ENCODE peak calls at places on chromosomes 3 and 15, in eight cellular contexts. One of them, this sample, is unnamed.

GRCh38 chr3:187594272-187594671 is 75.9 kb downstream of the SST start:
- DNase-seq in CD8-positive, alpha-beta T cell: no peak
- DNase-seq in IMR-90: no peak
- DNase-seq in BE2C: no peak
- DNase-seq in GM10248: no peak
- DNase-seq in tibial artery: no peak
- DNase-seq in uterus: no peak
- DNase-seq in AG09319: no peak
- DNase-seq in this sample: no peak

GRCh38 chr3:131795382-131796085 is 239.3 kb downstream of the CPNE4 start:
- DNase-seq in CD8-positive, alpha-beta T cell: no peak
- DNase-seq in IMR-90: no peak
- DNase-seq in BE2C: peak
- DNase-seq in GM10248: no peak
- DNase-seq in tibial artery: no peak
- DNase-seq in uterus: no peak
- DNase-seq in AG09319: no peak
- DNase-seq in this sample: no peak

GRCh38 chr3:46913644-46914043 is 36.1 kb downstream of the PTH1R start:
- DNase-seq in CD8-positive, alpha-beta T cell: no peak
- DNase-seq in IMR-90: peak
- DNase-seq in BE2C: peak
- DNase-seq in GM10248: no peak
- DNase-seq in tibial artery: peak
- DNase-seq in uterus: peak
- DNase-seq in AG09319: no peak
- DNase-seq in this sample: peak

GRCh38 chr3:46619845-46620778 is 7.8 kb downstream of the FAM240A start:
- DNase-seq in CD8-positive, alpha-beta T cell: no peak
- DNase-seq in IMR-90: no peak
- DNase-seq in BE2C: peak
- DNase-seq in GM10248: no peak
- DNase-seq in tibial artery: no peak
- DNase-seq in uterus: no peak
- DNase-seq in AG09319: no peak
- DNase-seq in this sample: peak

GRCh38 chr3:81684739-81685395 is 76.6 kb downstream of the GBE1 start:
- DNase-seq in CD8-positive, alpha-beta T cell: no peak
- DNase-seq in IMR-90: peak
- DNase-seq in BE2C: no peak
- DNase-seq in GM10248: no peak
- DNase-seq in tibial artery: no peak
- DNase-seq in uterus: no peak
- DNase-seq in AG09319: no peak
- DNase-seq in this sample: no peak

GRCh38 chr3:144142151-144142855 is 170.7 kb downstream of the DIPK2A start:
- DNase-seq in CD8-positive, alpha-beta T cell: no peak
- DNase-seq in IMR-90: peak
- DNase-seq in BE2C: no peak
- DNase-seq in GM10248: no peak
- DNase-seq in tibial artery: no peak
- DNase-seq in uterus: peak
- DNase-seq in AG09319: peak
- DNase-seq in this sample: no peak

GRCh38 chr15:85563328-85563727 is 182.9 kb downstream of the AKAP13 start:
- DNase-seq in CD8-positive, alpha-beta T cell: no peak
- DNase-seq in IMR-90: peak
- DNase-seq in BE2C: no peak
- DNase-seq in GM10248: no peak
- DNase-seq in tibial artery: no peak
- DNase-seq in uterus: no peak
- DNase-seq in AG09319: no peak
- DNase-seq in this sample: peak

GRCh38 chr15:57223345-57223744 is 153.0 kb upstream of the CGNL1 start:
- DNase-seq in CD8-positive, alpha-beta T cell: no peak
- DNase-seq in IMR-90: no peak
- DNase-seq in BE2C: no peak
- DNase-seq in GM10248: no peak
- DNase-seq in tibial artery: no peak
- DNase-seq in uterus: no peak
- DNase-seq in AG09319: no peak
- DNase-seq in this sample: no peak

GRCh38 chr3:126342991-126343661 is 14.1 kb downstream of the KLF15 start:
- DNase-seq in CD8-positive, alpha-beta T cell: no peak
- DNase-seq in IMR-90: peak
- DNase-seq in BE2C: peak
- DNase-seq in GM10248: no peak
- DNase-seq in tibial artery: peak
- DNase-seq in uterus: peak
- DNase-seq in AG09319: no peak
- DNase-seq in this sample: no peak

GRCh38 chr15:78075490-78076230 is 1.9 kb downstream of the TBC1D2B start:
- DNase-seq in CD8-positive, alpha-beta T cell: no peak
- DNase-seq in IMR-90: peak
- DNase-seq in BE2C: peak
- DNase-seq in GM10248: no peak
- DNase-seq in tibial artery: peak
- DNase-seq in uterus: peak
- DNase-seq in AG09319: no peak
- DNase-seq in this sample: peak

GRCh38 chr3:33884204-33884561 is 85.8 kb downstream of the PDCD6IP start:
- DNase-seq in CD8-positive, alpha-beta T cell: no peak
- DNase-seq in IMR-90: no peak
- DNase-seq in BE2C: no peak
- DNase-seq in GM10248: no peak
- DNase-seq in tibial artery: no peak
- DNase-seq in uterus: peak
- DNase-seq in AG09319: no peak
- DNase-seq in this sample: no peak
- TF ChIP-seq CTCF in CD8-positive, alpha-beta T cell: no peak
- TF ChIP-seq CTCF in IMR-90: peak
- TF ChIP-seq CTCF in BE2C: no peak
- TF ChIP-seq CTCF in GM10248: no peak
- TF ChIP-seq CTCF in tibial artery: no peak
- TF ChIP-seq CTCF in uterus: peak
- TF ChIP-seq CTCF in AG09319: no peak
- TF ChIP-seq CTCF in this sample: no peak

DNA sequence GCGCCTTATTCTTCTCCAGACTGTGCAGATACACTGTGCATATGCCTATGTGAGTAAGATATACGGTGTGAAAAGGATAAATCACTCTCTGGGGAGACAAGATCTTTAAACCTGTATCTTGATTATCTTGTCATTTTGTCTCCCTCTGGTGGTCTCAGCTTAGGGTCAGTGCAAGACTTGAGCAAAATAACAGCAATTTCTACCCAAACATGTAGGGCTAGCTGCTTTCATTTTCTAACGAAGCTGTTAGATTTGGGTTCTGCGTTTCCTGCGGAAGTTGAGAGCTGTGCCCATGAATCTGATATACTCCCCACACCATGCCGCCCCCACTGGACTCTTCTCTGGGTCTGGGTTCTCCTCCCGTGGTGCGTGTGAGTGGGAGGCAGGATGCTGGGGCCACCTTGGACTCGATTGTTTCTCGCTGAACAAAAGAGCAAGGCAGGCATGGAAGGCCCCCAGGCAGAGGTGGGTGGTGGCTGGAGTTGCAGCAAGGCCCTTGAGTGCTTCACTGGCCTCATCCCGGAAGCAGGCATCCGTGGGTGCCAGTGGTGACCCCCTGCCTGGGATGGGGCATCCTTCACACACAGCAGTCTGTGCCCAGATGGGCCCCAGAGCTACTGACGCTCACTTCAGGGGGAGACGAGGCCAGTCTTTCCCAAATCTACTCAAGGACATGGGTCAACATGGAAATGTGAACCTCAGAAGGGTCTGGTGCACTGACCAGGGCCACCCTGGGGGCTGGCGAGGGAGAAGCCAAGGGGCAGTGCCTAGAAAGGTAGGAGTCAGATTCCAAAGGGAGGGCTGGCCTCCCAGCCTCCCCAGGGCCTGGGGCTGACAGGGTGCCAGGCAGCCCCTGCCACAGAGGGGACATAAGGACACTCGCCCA is 179.6 kb downstream of the NSMCE3 start:
- DNase-seq in CD8-positive, alpha-beta T cell: peak
- DNase-seq in IMR-90: peak
- DNase-seq in BE2C: no peak
- DNase-seq in GM10248: no peak
- DNase-seq in tibial artery: peak
- DNase-seq in uterus: no peak
- DNase-seq in AG09319: no peak
- DNase-seq in this sample: no peak
- TF ChIP-seq CTCF in CD8-positive, alpha-beta T cell: no peak
- TF ChIP-seq CTCF in IMR-90: peak
- TF ChIP-seq CTCF in BE2C: no peak
- TF ChIP-seq CTCF in GM10248: no peak
- TF ChIP-seq CTCF in tibial artery: no peak
- TF ChIP-seq CTCF in uterus: no peak
- TF ChIP-seq CTCF in AG09319: peak
- TF ChIP-seq CTCF in this sample: no peak

GRCh38 chr3:63922800-63923199 is 10.6 kb upstream of the SCAANT1 start:
- DNase-seq in CD8-positive, alpha-beta T cell: no peak
- DNase-seq in IMR-90: no peak
- DNase-seq in BE2C: no peak
- DNase-seq in GM10248: no peak
- DNase-seq in tibial artery: no peak
- DNase-seq in uterus: no peak
- DNase-seq in AG09319: no peak
- DNase-seq in this sample: no peak

GRCh38 chr3:63920001-63920400 is 7.8 kb upstream of the SCAANT1 start:
- DNase-seq in CD8-positive, alpha-beta T cell: no peak
- DNase-seq in IMR-90: no peak
- DNase-seq in BE2C: no peak
- DNase-seq in GM10248: no peak
- DNase-seq in tibial artery: no peak
- DNase-seq in uterus: no peak
- DNase-seq in AG09319: no peak
- DNase-seq in this sample: no peak

GRCh38 chr3:63918321-63918720 is 6.1 kb upstream of the SCAANT1 start:
- DNase-seq in CD8-positive, alpha-beta T cell: no peak
- DNase-seq in IMR-90: peak
- DNase-seq in BE2C: no peak
- DNase-seq in GM10248: no peak
- DNase-seq in tibial artery: no peak
- DNase-seq in uterus: no peak
- DNase-seq in AG09319: no peak
- DNase-seq in this sample: no peak

GRCh38 chr3:63927623-63928280 is 15.6 kb upstream of the SCAANT1 start:
- DNase-seq in CD8-positive, alpha-beta T cell: no peak
- DNase-seq in IMR-90: peak
- DNase-seq in BE2C: no peak
- DNase-seq in GM10248: peak
- DNase-seq in tibial artery: no peak
- DNase-seq in uterus: no peak
- DNase-seq in AG09319: no peak
- DNase-seq in this sample: no peak

DNA sequence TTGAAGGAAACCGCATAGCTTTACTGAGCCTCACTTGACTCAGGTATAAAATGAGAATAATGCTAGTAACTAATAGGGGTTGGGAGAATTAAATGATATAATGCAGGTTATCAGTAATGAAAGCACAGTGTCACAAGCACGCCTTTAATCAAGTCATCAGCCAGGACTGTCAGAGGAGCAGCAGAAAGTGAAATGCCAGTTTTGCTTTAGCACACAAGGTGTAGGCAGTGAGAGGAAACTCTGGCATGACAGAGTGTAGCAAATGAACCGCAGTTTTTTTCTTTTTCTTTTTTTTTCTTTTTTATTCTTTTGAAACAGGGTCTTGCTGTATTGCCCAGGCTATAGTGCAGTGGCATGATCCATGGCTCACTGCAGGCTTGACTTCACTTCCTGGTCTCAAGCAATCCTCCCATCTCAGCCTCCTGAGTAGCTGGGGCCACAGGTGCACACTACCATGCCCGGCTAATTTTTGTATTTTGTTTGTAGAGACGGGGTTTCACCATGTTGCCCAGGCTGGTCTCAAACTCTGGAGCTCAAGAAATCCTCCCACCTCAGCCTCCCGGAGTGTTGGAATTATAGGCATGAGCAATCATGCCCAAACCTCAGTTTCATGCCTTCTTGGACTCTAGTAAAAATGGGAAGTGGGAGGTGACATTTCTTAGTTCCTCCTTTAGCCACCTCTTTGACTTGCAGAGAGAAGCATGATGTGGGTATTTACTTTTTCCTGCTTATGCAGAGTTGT is 9.7 kb upstream of the SCAANT1 start:
- DNase-seq in CD8-positive, alpha-beta T cell: no peak
- DNase-seq in IMR-90: no peak
- DNase-seq in BE2C: no peak
- DNase-seq in GM10248: peak
- DNase-seq in tibial artery: no peak
- DNase-seq in uterus: no peak
- DNase-seq in AG09319: no peak
- DNase-seq in this sample: no peak
- TF ChIP-seq CTCF in CD8-positive, alpha-beta T cell: no peak
- TF ChIP-seq CTCF in IMR-90: no peak
- TF ChIP-seq CTCF in BE2C: no peak
- TF ChIP-seq CTCF in GM10248: no peak
- TF ChIP-seq CTCF in tibial artery: no peak
- TF ChIP-seq CTCF in uterus: no peak
- TF ChIP-seq CTCF in AG09319: no peak
- TF ChIP-seq CTCF in this sample: no peak

GRCh38 chr3:43539321-43539720 is 82.5 kb downstream of the ANO10 start:
- DNase-seq in CD8-positive, alpha-beta T cell: no peak
- DNase-seq in IMR-90: no peak
- DNase-seq in BE2C: no peak
- DNase-seq in GM10248: no peak
- DNase-seq in tibial artery: no peak
- DNase-seq in uterus: no peak
- DNase-seq in AG09319: no peak
- DNase-seq in this sample: no peak

GRCh38 chr3:43533009-43533408 is 88.8 kb downstream of the ANO10 start:
- DNase-seq in CD8-positive, alpha-beta T cell: no peak
- DNase-seq in IMR-90: no peak
- DNase-seq in BE2C: no peak
- DNase-seq in GM10248: no peak
- DNase-seq in tibial artery: no peak
- DNase-seq in uterus: no peak
- DNase-seq in AG09319: no peak
- DNase-seq in this sample: no peak

GRCh38 chr3:43537206-43537605 is 84.6 kb downstream of the ANO10 start:
- DNase-seq in CD8-positive, alpha-beta T cell: no peak
- DNase-seq in IMR-90: no peak
- DNase-seq in BE2C: no peak
- DNase-seq in GM10248: no peak
- DNase-seq in tibial artery: no peak
- DNase-seq in uterus: no peak
- DNase-seq in AG09319: no peak
- DNase-seq in this sample: no peak

GRCh38 chr3:43531835-43532234 is 90.0 kb downstream of the ANO10 start:
- DNase-seq in CD8-positive, alpha-beta T cell: no peak
- DNase-seq in IMR-90: peak
- DNase-seq in BE2C: no peak
- DNase-seq in GM10248: no peak
- DNase-seq in tibial artery: no peak
- DNase-seq in uterus: no peak
- DNase-seq in AG09319: peak
- DNase-seq in this sample: no peak

DNA sequence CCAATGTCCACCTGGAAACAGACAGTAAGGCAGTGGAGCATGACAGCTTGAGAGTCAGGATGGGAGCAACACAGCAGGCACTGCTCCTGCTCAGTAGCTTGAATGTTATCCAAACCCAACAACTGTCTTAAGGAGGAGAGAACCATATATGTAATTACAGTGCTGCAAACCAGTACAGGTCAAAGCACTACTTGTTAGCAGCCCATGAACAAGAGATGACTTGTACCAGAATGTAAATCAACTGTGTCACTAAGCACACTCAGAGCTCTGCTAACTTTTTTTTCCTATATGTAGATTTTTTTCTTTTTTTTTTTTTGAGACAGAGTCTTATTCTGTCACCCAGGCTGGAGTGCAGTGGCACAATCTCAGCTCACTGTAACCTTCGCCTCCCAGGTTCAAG is 87.1 kb downstream of the ANO10 start:
- DNase-seq in CD8-positive, alpha-beta T cell: no peak
- DNase-seq in IMR-90: no peak
- DNase-seq in BE2C: no peak
- DNase-seq in GM10248: no peak
- DNase-seq in tibial artery: no peak
- DNase-seq in uterus: no peak
- DNase-seq in AG09319: no peak
- DNase-seq in this sample: no peak
- TF ChIP-seq CTCF in CD8-positive, alpha-beta T cell: no peak
- TF ChIP-seq CTCF in IMR-90: no peak
- TF ChIP-seq CTCF in BE2C: no peak
- TF ChIP-seq CTCF in GM10248: no peak
- TF ChIP-seq CTCF in tibial artery: no peak
- TF ChIP-seq CTCF in uterus: no peak
- TF ChIP-seq CTCF in AG09319: no peak
- TF ChIP-seq CTCF in this sample: no peak